ENCODE peak calls at places on chromosomes 2 and 18, in four cellular contexts. O is ACHN, I is C1 segment of cervical spinal cord, M is neuronal stem cell. U is an unnamed sample.

GRCh38 chr18:46174317-46175039 is 70.3 kb downstream of the HAUS1 start:
- DNase-seq in O (peak), I (no peak), M (peak), U (peak)

GRCh38 chr2:100383954-100384353 is 33.5 kb downstream of the CHST10 start:
- DNase-seq in O (no peak), I (no peak), M (no peak), U (no peak)

GRCh38 chr2:116833052-116833451 is 981.4 kb upstream of the DDX18 start:
- DNase-seq in O (no peak), I (no peak), M (no peak), U (no peak)

GRCh38 chr18:46343456-46343855 is 239.3 kb downstream of the HAUS1 start:
- DNase-seq in O (no peak), I (no peak), M (no peak), U (no peak)

GRCh38 chr2:58606799-58607198 is 365.7 kb upstream of the FANCL start:
- DNase-seq in O (no peak), I (no peak), M (no peak), U (no peak)

GRCh38 chr18:36247036-36247435 is 50.5 kb upstream of the FHOD3 start:
- DNase-seq in O (no peak), I (no peak), M (no peak), U (no peak)

GRCh38 chr2:59584958-59585357 is 968.5 kb downstream of the BCL11A start:
- DNase-seq in O (peak), I (no peak), M (no peak), U (no peak)

GRCh38 chr2:26685943-26686839 is 6.3 kb upstream of the KCNK3 start:
- DNase-seq in O (no peak), I (no peak), M (no peak), U (no peak)

GRCh38 chr2:239951117-239951734 is 73.9 kb downstream of the NDUFA10 start:
- DNase-seq in O (no peak), I (no peak), M (no peak), U (no peak)

GRCh38 chr2:178285287-178285615 is 90.9 kb downstream of the OSBPL6 start:
- DNase-seq in O (no peak), I (no peak), M (no peak), U (no peak)

GRCh38 chr2:217650716-217651360 is 352.0 kb downstream of the TNS1 start:
- DNase-seq in O (peak), I (no peak), M (peak), U (peak)

GRCh38 chr2:20524412-20525040 is 77.7 kb downstream of the RHOB start:
- DNase-seq in O (no peak), I (no peak), M (no peak), U (no peak)

GRCh38 chr2:241922396-241922795 is 52.9 kb downstream of the RTP5 start:
- DNase-seq in O (no peak), I (no peak), M (no peak), U (no peak)

GRCh38 chr2:52821631-52822030 is 946.0 kb upstream of the CHAC2 start:
- DNase-seq in O (peak), I (no peak), M (no peak), U (peak)

GRCh38 chr18:45775241-45775676 is 50.2 kb upstream of the SIGLEC15 start:
- DNase-seq in O (no peak), I (no peak), M (no peak), U (peak)

GRCh38 chr18:75926811-75927210 is 499.3 kb upstream of the SMIM21 start:
- DNase-seq in O (peak), I (no peak), M (no peak), U (no peak)

GRCh38 chr2:31270136-31270535 is 36.2 kb downstream of the EHD3 start:
- DNase-seq in O (peak), I (no peak), M (no peak), U (peak)

GRCh38 chr2:86703704-86704370 is 16.3 kb upstream of the RMND5A start:
- DNase-seq in O (no peak), I (no peak), M (no peak), U (no peak)

GRCh38 chr2:3587432-3587831 is 7.5 kb upstream of the COLEC11 start:
- DNase-seq in O (no peak), I (no peak), M (no peak), U (no peak)

GRCh38 chr2:50556934-50557575 is 474.9 kb downstream of the NRXN1 start:
- DNase-seq in O (no peak), I (no peak), M (no peak), U (peak)

GRCh38 chr2:19652811-19653210 is 249.0 kb downstream of the TTC32 start:
- DNase-seq in O (no peak), I (no peak), M (peak), U (no peak)

U was measured in amniotic epithelial cell.